ENCODE peak calls at places on chromosomes 11 and 22, in four cellular contexts. E, N, G and I are unnamed samples.
A peak's percentile ranks its signal among the peaks of the same experiment; 100 is the strongest.

GRCh38 chr22:20258584-20259335 is 9.4 kb downstream of the RTN4R start:
- DNase-seq in N (no peak), G (no peak), E (no peak), I (no peak)

GRCh38 chr11:67539588-67539987 is 16.3 kb upstream of the CABP2 start:
- DNase-seq in N (no peak), E (no peak), G (no peak), I (no peak)

GRCh38 chr11:67464411-67465189 is 4.5 kb downstream of the TMEM134 start:
- DNase-seq in E (peak; percentile 94), N (peak; percentile 82), G (peak; percentile 94), I (peak; percentile 85)

GRCh38 chr22:42716221-42716620 is 4.4 kb downstream of the A4GALT start:
- DNase-seq in N (no peak), E (no peak), G (no peak), I (no peak)

GRCh38 chr22:35155403-35156025 is 89.6 kb downstream of the ISX start:
- DNase-seq in E (no peak), N (no peak), G (no peak), I (no peak)

GRCh38 chr22:46287873-46288751 is 8.6 kb upstream of the GTSE1 start:
- DNase-seq in E (peak; percentile 28), N (no peak), G (peak; percentile 68), I (no peak)

GRCh38 chr11:58573451-58574104 is 2.1 kb downstream of the LPXN start:
- DNase-seq in E (peak; percentile 24), G (peak; percentile 52), N (peak; percentile 69), I (no peak)

GRCh38 chr11:119120639-119121007 is 757 bp upstream of the HINFP start:
- DNase-seq in E (no peak), N (peak; percentile 50), G (no peak), I (no peak)

GRCh38 chr11:34344410-34345011 is 13.3 kb downstream of the ABTB2 start:
- DNase-seq in N (no peak), E (no peak), G (no peak), I (no peak)

GRCh38 chr22:44202261-44202789 is 21.6 kb downstream of the PARVG start:
- DNase-seq in E (no peak), G (no peak), N (no peak), I (no peak)

GRCh38 chr11:45663486-45664375 is 1.7 kb downstream of the CHST1 start:
- DNase-seq in E (no peak), N (no peak), G (no peak), I (no peak)

GRCh38 chr22:29603358-29604191 is at the start of gene NF2:
- DNase-seq in E (peak; percentile 99), N (peak; percentile 99), G (peak; percentile 99), I (peak; percentile 99)

GRCh38 chr11:109424893-109425292 is 2.9 kb downstream of the C11orf87 start:
- DNase-seq in E (peak; percentile 62), N (no peak), G (peak; percentile 47), I (no peak)

GRCh38 chr11:70267405-70267950 is 3.0 kb upstream of the PPFIA1 start:
- DNase-seq in G (no peak), E (no peak), N (no peak), I (no peak)

GRCh38 chr22:36493690-36494110 is 12.3 kb upstream of the TXN2 start:
- DNase-seq in E (no peak), G (peak; percentile 69), N (no peak), I (no peak)
- H3K27ac ChIP-seq in E (no peak overlapping the region), G (no peak overlapping the region), N (no peak overlapping the region), I (no peak overlapping the region)

GRCh38 chr11:11972148-11972547 is 36.3 kb downstream of the DKK3 start:
- DNase-seq in N (no peak), E (no peak), G (no peak), I (peak; percentile 67)

GRCh38 chr11:11973866-11974265 is 34.6 kb downstream of the DKK3 start:
- DNase-seq in E (no peak), G (no peak), N (no peak), I (peak; percentile 68)

GRCh38 chr11:11972942-11973341 is 35.5 kb downstream of the DKK3 start:
- DNase-seq in N (no peak), G (no peak), E (no peak), I (no peak)

GRCh38 chr11:11975201-11976092 is 33.0 kb downstream of the DKK3 start:
- DNase-seq in G (no peak), E (no peak), N (no peak), I (peak; percentile 55)

DNA sequence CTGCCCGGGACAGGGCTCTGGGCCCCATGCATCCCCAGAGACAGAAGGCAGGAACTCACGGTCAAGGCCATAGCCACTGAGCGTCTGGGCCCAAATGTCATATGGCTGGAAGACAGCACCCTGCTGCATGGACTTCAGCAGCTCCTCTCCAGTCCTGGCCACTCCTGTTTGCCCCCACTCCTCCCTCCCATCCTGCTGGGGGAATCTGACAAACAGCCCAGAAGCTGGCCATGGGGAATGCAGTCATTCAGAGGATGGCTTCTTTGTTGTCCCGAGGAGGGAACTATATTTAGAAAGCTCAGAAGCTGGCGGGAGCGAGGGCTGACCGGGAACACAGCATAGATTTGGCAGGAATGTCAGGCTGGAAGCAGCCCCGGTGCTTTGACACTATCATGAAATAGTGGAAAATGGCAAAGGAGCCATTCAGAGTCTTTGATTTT is 35.0 kb downstream of the DKK3 start:
- DNase-seq in E (peak; percentile 34), N (peak; percentile 64), G (no peak), I (peak; percentile 92)
- H3K27ac ChIP-seq in E (no peak overlapping the region), N (peak overlapping the region; percentile 66), G (peak overlapping the region; percentile 46), I (peak overlapping the region; percentile 75)

GRCh38 chr11:97743205-97743742 is 1277.5 kb upstream of the CNTN5 start:
- DNase-seq in N (no peak), G (no peak), E (no peak), I (no peak)
- H3K27ac ChIP-seq in N (no peak overlapping the region), G (no peak overlapping the region), E (no peak overlapping the region), I (no peak overlapping the region)

GRCh38 chr11:12389676-12390075 is 12.3 kb downstream of the PARVA start:
- DNase-seq in E (no peak), G (no peak), N (no peak), I (no peak)
- H3K27ac ChIP-seq in E (peak overlapping the region; percentile 54), G (peak overlapping the region; percentile 18), N (peak overlapping the region; percentile 93), I (no peak overlapping the region)

GRCh38 chr11:69081180-69081579 is 32.4 kb downstream of the TPCN2 start:
- DNase-seq in N (no peak), E (no peak), G (no peak), I (no peak)

GRCh38 chr11:69078508-69078907 is 29.8 kb downstream of the TPCN2 start:
- DNase-seq in G (no peak), E (no peak), N (no peak), I (no peak)

GRCh38 chr11:69079891-69080290 is 31.2 kb downstream of the TPCN2 start:
- DNase-seq in G (no peak), E (no peak), N (no peak), I (no peak)

GRCh38 chr11:69078930-69079607 is 30.3 kb downstream of the TPCN2 start:
- DNase-seq in N (no peak), G (peak; percentile 63), E (no peak), I (no peak)

GRCh38 chr11:69080361-69080973 is 31.7 kb downstream of the TPCN2 start:
- DNase-seq in N (no peak), G (no peak), E (no peak), I (no peak)
- H3K27ac ChIP-seq in N (no peak overlapping the region), G (no peak overlapping the region), E (no peak overlapping the region), I (peak overlapping the region; percentile 56)

DNA sequence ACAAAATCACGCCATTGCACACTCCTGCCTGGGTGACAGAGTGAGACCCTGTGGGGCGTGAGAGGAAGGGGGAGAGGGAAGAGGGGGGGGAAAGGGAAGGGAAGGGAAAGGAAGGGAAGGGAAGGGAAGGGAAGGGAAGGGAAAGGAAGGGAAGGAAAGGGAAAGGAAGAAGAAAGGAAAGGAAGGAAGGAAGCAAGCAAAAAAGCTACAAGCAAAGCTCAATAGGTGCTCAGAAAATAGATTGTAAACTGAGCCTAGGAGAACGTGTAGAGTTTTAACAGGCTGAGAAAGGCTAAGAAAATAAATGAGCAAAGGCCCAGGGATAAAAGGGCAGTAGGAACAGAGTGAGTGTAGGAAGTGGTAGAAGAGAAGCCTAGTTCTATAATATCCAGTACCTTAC is 30.8 kb upstream of the GDPD4 start:
- DNase-seq in N (no peak), G (no peak), E (no peak), I (no peak)
- H3K27ac ChIP-seq in N (no peak overlapping the region), G (no peak overlapping the region), E (no peak overlapping the region), I (no peak overlapping the region)

GRCh38 chr11:106017088-106017487 is 5.0 kb downstream of the MSANTD4 start:
- DNase-seq in G (no peak), N (no peak), E (no peak), I (no peak)

GRCh38 chr11:106022795-106023275 is 795 bp upstream of the MSANTD4 start:
- DNase-seq in G (no peak), E (no peak), N (no peak), I (no peak)

GRCh38 chr11:106021181-106021966 is 666 bp downstream of the MSANTD4 start:
- DNase-seq in N (no peak), E (no peak), G (no peak), I (no peak)

GRCh38 chr11:106021967-106022794 is at the start of gene MSANTD4:
- DNase-seq in G (peak; percentile 99), E (peak; percentile 100), N (peak; percentile 100), I (peak; percentile 100)
- H3K27ac ChIP-seq in G (peak within 1 kb of the TSS; percentile 82), E (peak within 1 kb of the TSS; percentile 59), N (peak within 1 kb of the TSS; percentile 89), I (peak within 1 kb of the TSS; percentile 89)

DNA sequence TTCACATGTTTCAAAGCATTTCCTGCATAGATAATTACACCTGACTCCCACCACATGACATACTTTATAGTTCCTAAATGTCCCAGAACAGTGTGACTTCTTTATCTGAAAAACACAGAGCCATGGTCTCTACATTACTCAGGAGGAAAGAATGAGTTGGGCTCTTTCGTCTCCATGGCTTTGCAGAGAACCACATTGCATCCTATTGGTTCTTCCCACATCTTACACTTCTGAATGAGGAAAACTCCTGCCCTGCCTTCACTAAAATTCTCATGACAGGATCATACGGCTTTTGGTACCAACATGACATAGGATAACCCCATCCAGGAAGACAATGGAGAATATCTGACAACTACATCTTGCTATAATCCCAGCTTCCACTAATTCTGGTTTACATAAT is 88.5 kb downstream of the ETS1 start:
- DNase-seq in N (no peak), E (no peak), G (no peak), I (no peak)
- H3K27ac ChIP-seq in N (peak overlapping the region; percentile 69), E (no peak overlapping the region), G (no peak overlapping the region), I (peak overlapping the region; percentile 59)

GRCh38 chr22:36590441-36591056 is 61.6 kb upstream of the EIF3D start:
- DNase-seq in N (no peak), G (no peak), E (no peak), I (no peak)
- H3K27ac ChIP-seq in N (no peak overlapping the region), G (no peak overlapping the region), E (no peak overlapping the region), I (no peak overlapping the region)